ENCODE peak calls at places on chromosomes 16 and 17, in five cellular contexts. Q is NCI-H1105 treated with DMSO at 0.1 percent for 48 hours, G is hepatocyte, H is psoas muscle, F is AG09309. P is an unnamed sample.

GRCh38 chr17:43853546-43853945 is 6.6 kb downstream of the CD300LG start:
- DNase-seq in H (no peak), F (no peak), Q (no peak), G (no peak), P (no peak)

GRCh38 chr16:85847036-85847435 is 47.5 kb downstream of the COX4I1 start:
- DNase-seq in Q (no peak), F (no peak), G (no peak), H (no peak), P (no peak)

GRCh38 chr16:27665881-27666280 is 115.9 kb downstream of the KATNIP start:
- DNase-seq in F (no peak), G (no peak), H (no peak), Q (no peak), P (no peak)

GRCh38 chr16:89953671-89954406 is 5.3 kb downstream of the DEF8 start:
- DNase-seq in G (no peak), F (no peak), H (no peak), Q (no peak), P (no peak)

GRCh38 chr16:11528053-11528452 is 58.7 kb downstream of the LITAF start:
- DNase-seq in H (no peak), Q (no peak), F (no peak), G (no peak), P (no peak)

GRCh38 chr16:14634389-14634725 is 1.6 kb downstream of the BFAR start:
- DNase-seq in H (no peak), Q (no peak), G (no peak), F (no peak), P (no peak)

GRCh38 chr17:78977681-78977943 is 2.1 kb downstream of the LGALS3BP start:
- DNase-seq in F (no peak), Q (no peak), G (no peak), H (no peak), P (no peak)

GRCh38 chr16:29961127-29961478 is 776 bp upstream of the TMEM219 start:
- DNase-seq in G (no peak), H (no peak), Q (no peak), F (no peak), P (no peak)

GRCh38 chr16:88356124-88356726 is 26.5 kb upstream of the ZNF469 start:
- DNase-seq in Q (no peak), H (peak; percentile 26), G (no peak), F (no peak), P (no peak)

GRCh38 chr17:42674755-42675347 is 1.9 kb downstream of the PLEKHH3 start:
- DNase-seq in H (peak; percentile 65), F (no peak), Q (peak; percentile 83), G (no peak), P (no peak)

GRCh38 chr17:82230627-82231311 is 1.9 kb downstream of the SLC16A3 start:
- DNase-seq in G (peak; percentile 89), F (peak; percentile 56), H (peak; percentile 93), Q (no peak), P (no peak)

GRCh38 chr16:28499854-28500253 is 5.4 kb downstream of the APOBR start:
- DNase-seq in Q (no peak), H (no peak), G (no peak), F (no peak), P (no peak)

GRCh38 chr17:66837226-66837625 is 2.3 kb downstream of the CACNG5 start:
- DNase-seq in G (no peak), Q (no peak), F (no peak), H (no peak), P (no peak)

GRCh38 chr16:68737730-68738590 is 868 bp downstream of the CDH1 start:
- DNase-seq in F (no peak), H (no peak), G (peak; percentile 71), Q (peak; percentile 33), P (no peak)

GRCh38 chr16:3127745-3128144 is 7.1 kb upstream of the ZNF213 start:
- DNase-seq in F (no peak), Q (no peak), G (no peak), H (no peak), P (no peak)

GRCh38 chr17:38354466-38354865 is 2.8 kb downstream of the SOCS7 start:
- DNase-seq in H (no peak), Q (no peak), F (no peak), G (no peak), P (no peak)

GRCh38 chr17:80892900-80893603 is 98.6 kb upstream of the CHMP6 start:
- DNase-seq in G (no peak), F (peak; percentile 13), Q (no peak), H (peak; percentile 83), P (peak; percentile 30)

GRCh38 chr16:85733155-85733838 is 17.6 kb downstream of the C16orf74 start:
- DNase-seq in Q (no peak), G (peak; percentile 46), F (peak; percentile 27), H (peak; percentile 73), P (no peak)

GRCh38 chr16:4370570-4371480 is 823 bp upstream of the VASN start:
- DNase-seq in Q (no peak), G (peak; percentile 60), H (peak; percentile 85), F (peak; percentile 86), P (peak; percentile 85)

GRCh38 chr16:278863-279366 is 1.5 kb upstream of the ARHGDIG start:
- DNase-seq in G (no peak), F (no peak), Q (peak; percentile 59), H (no peak), P (no peak)